ENCODE peak calls at places on chromosome 2, in seven cellular contexts. O is NCI-H1417; N is CD8-positive, alpha-beta memory T cell; E is Daoy; F is GM13977; A is frontal cortex; I is activated T-cell treated with anti-CD3 and anti-CD28 coated beads for 1 hour. L is an unnamed sample.
A peak's percentile ranks its signal among the peaks of the same experiment; 100 is the strongest.

GRCh38 chr2:18630101-18630500 is 40.7 kb upstream of the NT5C1B start:
- DNase-seq in O (no peak), N (no peak), E (no peak), F (no peak), A (no peak), I (no peak), L (no peak)

GRCh38 chr2:62042944-62043343 is 137.5 kb downstream of the COMMD1 start:
- DNase-seq in O (no peak), N (no peak), E (no peak), F (no peak), A (no peak), I (no peak), L (no peak)

GRCh38 chr2:226797289-226797988 is 2.2 kb downstream of the IRS1 start:
- DNase-seq in O (no peak), N (peak; percentile 48), E (peak; percentile 68), F (no peak), A (no peak), I (no peak), L (no peak)

GRCh38 chr2:158501301-158501700 is 44.5 kb downstream of the PKP4 start:
- DNase-seq in O (peak; percentile 1), N (no peak), E (no peak), F (no peak), A (peak; percentile 19), I (no peak), L (no peak)

GRCh38 chr2:138356178-138356577 is 145.4 kb upstream of the SPOPL start:
- DNase-seq in O (no peak), N (no peak), E (no peak), F (no peak), A (no peak), I (no peak), L (no peak)

GRCh38 chr2:164617466-164617865 is 3.8 kb downstream of the GRB14 start:
- DNase-seq in O (no peak), N (no peak), E (peak; percentile 10), F (no peak), A (no peak), I (no peak), L (no peak)

GRCh38 chr2:105407946-105408743 is 9.3 kb upstream of the FHL2 start:
- DNase-seq in O (no peak), N (no peak), E (no peak), F (no peak), A (no peak), I (no peak), L (no peak)

GRCh38 chr2:83584674-83585073 is 874.4 kb downstream of the SUCLG1 start:
- DNase-seq in O (no peak), N (no peak), E (no peak), F (no peak), A (no peak), I (no peak), L (no peak)

GRCh38 chr2:45207105-45207504 is 197.9 kb upstream of the SIX2 start:
- DNase-seq in O (no peak), N (no peak), E (no peak), F (no peak), A (no peak), I (no peak), L (no peak)

GRCh38 chr2:36441816-36442215 is 86.2 kb downstream of the CRIM1 start:
- DNase-seq in O (no peak), N (no peak), E (no peak), F (no peak), A (no peak), I (no peak), L (no peak)

GRCh38 chr2:589551-589950 is 87.7 kb downstream of the TMEM18 start:
- DNase-seq in O (no peak), N (no peak), E (no peak), F (no peak), A (no peak), I (no peak), L (no peak)

GRCh38 chr2:12766421-12766879 is 49.7 kb downstream of the TRIB2 start:
- DNase-seq in O (no peak), N (no peak), E (no peak), F (no peak), A (no peak), I (no peak), L (no peak)

GRCh38 chr2:98165516-98166071 is 78.6 kb downstream of the VWA3B start:
- DNase-seq in O (no peak), N (no peak), E (no peak), F (no peak), A (no peak), I (no peak), L (no peak)

GRCh38 chr2:21102356-21102755 is 21.4 kb upstream of the TDRD15 start:
- DNase-seq in O (no peak), N (no peak), E (no peak), F (no peak), A (no peak), I (no peak), L (no peak)

GRCh38 chr2:45332567-45332966 is 278.5 kb downstream of the SRBD1 start:
- DNase-seq in O (no peak), N (no peak), E (no peak), F (no peak), A (no peak), I (no peak), L (no peak)

GRCh38 chr2:203802277-203803045 is 65.1 kb upstream of the CTLA4 start:
- DNase-seq in O (no peak), N (no peak), E (peak; percentile 82), F (no peak), A (no peak), I (no peak), L (no peak)

GRCh38 chr2:42147641-42148274 is 21.4 kb upstream of the EML4 start:
- DNase-seq in O (no peak), N (no peak), E (no peak), F (no peak), A (no peak), I (no peak), L (no peak)

L was measured in posterior vena cava.